ENCODE peak calls at places on chromosomes 2 and 18, in seven cellular contexts. B is GM12892, Y is suprapubic skin, U is spleen, O is sigmoid colon, I is GM12891, A is transverse colon. L is an unnamed sample.

GRCh38 chr2:148410899-148411298 is 233.7 kb upstream of the EPC2 start:
- DNase-seq in B (no peak), Y (no peak), U (no peak), O (no peak), I (no peak), A (no peak), L (no peak)

GRCh38 chr18:67232406-67232805 is 284.1 kb downstream of the DSEL start:
- DNase-seq in B (no peak), Y (no peak), U (no peak), O (no peak), I (no peak), A (no peak), L (no peak)

GRCh38 chr2:14114275-14114674 is 518.2 kb upstream of the LRATD1 start:
- DNase-seq in B (no peak), Y (no peak), U (no peak), O (no peak), I (no peak), A (no peak), L (no peak)

GRCh38 chr18:40911582-40912254 is 1043.3 kb upstream of the PIK3C3 start:
- DNase-seq in B (no peak), Y (no peak), U (no peak), O (no peak), I (no peak), A (no peak), L (no peak)

GRCh38 chr18:25351773-25352628 is at the start of gene ZNF521:
- DNase-seq in B (peak), Y (peak), U (peak), O (peak), I (peak), A (peak), L (no peak)

GRCh38 chr2:109535217-109535946 is 78.4 kb downstream of the SEPTIN10 start:
- DNase-seq in B (no peak), Y (peak), U (peak), O (no peak), I (no peak), A (no peak), L (no peak)

GRCh38 chr18:6592522-6592921 is 137.0 kb upstream of the ARHGAP28 start:
- DNase-seq in B (no peak), Y (no peak), U (no peak), O (no peak), I (no peak), A (no peak), L (no peak)

GRCh38 chr18:3832211-3832610 is 382.2 kb downstream of the TGIF1 start:
- DNase-seq in B (no peak), Y (no peak), U (no peak), O (no peak), I (no peak), A (no peak), L (no peak)

GRCh38 chr2:162092656-162093556 is 18.9 kb upstream of the DPP4 start:
- DNase-seq in B (no peak), Y (peak), U (no peak), O (peak), I (no peak), A (no peak), L (peak)

GRCh38 chr2:63059434-63060078 is 8.9 kb downstream of the OTX1 start:
- DNase-seq in B (no peak), Y (no peak), U (no peak), O (peak), I (no peak), A (no peak), L (no peak)
- TF ChIP-seq POLR2AphosphoS5 in B (no peak), Y (no peak), U (no peak), O (no peak), I (no peak), A (no peak), L (no peak)

GRCh38 chr2:119758881-119759450 is 756 bp upstream of the PTPN4 start:
- DNase-seq in B (no peak), Y (no peak), U (no peak), O (no peak), I (no peak), A (no peak), L (no peak)
- TF ChIP-seq POLR2AphosphoS5 in B (no peak), Y (no peak), U (no peak), O (no peak), I (no peak), A (no peak), L (no peak)

DNA sequence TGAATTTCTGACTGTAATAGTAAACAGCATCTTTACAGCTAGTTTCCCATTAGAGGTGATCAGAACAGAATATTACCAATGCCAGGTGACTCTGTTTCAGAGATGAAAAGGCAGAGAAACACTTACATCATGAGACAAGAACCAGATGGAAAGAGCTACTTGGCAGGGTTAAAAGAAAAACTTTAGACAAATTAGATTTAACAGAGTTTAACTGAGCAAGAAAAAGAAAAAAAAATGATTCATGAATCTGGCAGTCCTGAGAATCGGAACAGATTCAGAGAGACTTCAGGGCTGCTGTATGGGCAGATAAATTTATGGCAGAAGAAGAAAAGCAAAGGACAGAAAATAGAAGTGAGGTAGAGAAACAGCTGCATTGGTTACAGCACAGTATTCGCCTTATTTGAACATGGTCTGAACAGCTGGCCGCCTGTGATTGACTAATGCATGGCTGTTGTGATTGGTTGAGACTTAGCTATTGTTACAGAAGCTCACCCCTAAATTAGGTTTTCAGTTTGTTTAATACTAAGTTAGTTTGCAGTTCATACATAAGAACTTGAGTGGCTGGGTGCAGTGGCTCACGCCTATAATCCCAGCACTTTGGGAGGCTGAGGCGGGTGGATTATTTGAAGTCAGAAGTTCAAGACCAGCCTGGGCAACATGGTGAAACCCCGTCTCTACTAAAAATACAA is 43.0 kb upstream of the RHOB start:
- DNase-seq in B (no peak), Y (no peak), U (no peak), O (peak), I (no peak), A (peak), L (no peak)
- TF ChIP-seq POLR2AphosphoS5 in B (no peak), Y (no peak), U (no peak), O (peak), I (no peak), A (peak), L (peak)

DNA sequence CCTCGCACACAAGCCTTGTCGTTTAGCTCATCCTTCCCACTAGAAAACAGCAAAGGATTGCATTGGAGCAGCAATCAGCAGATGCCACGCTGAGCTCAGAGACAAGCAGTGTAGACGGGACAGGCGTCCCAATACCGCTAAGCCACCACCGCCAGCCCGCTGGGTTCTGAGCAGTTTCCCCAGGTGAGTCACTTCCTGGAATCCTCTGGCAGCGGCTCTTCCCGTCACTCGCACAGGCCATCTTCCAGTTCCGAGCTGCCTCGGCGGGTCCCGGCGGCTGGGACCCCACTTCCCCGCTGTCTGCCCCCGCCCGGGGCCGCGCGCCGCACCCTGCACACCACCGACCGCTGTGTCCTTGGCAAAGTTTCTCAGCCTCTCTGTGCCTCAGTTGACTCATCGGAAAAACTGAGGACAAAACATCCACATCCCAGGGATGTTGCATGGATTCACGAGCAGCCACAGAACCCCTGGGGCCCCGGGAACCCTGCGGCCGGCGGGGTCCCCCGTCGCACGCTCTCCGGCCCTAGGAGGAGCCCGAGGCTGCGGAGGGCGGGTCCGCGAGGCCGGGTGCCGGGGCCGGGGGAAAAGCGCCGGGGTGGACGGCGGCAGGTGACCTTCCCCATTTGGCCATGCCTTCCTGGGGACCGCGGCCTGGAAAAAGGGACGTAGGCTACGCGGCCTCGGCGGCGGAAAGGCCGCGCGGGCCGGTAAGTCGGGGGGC is 576 bp downstream of the KDSR start:
- DNase-seq in B (peak), Y (peak), U (peak), O (peak), I (peak), A (peak), L (no peak)
- TF ChIP-seq POLR2AphosphoS5 in B (no peak), Y (no peak), U (peak), O (no peak), I (no peak), A (peak), L (no peak)

GRCh38 chr2:230643576-230644291 is 68.9 kb upstream of the CAB39 start:
- DNase-seq in B (no peak), Y (peak), U (peak), O (peak), I (no peak), A (no peak), L (no peak)
- TF ChIP-seq POLR2AphosphoS5 in B (peak), Y (no peak), U (peak), O (no peak), I (peak), A (no peak), L (no peak)